ENCODE peak calls at places on chromosomes 4 and X, in six cellular contexts. One of them, this sample, is unnamed.

GRCh38 chrX:103640401-103641155 is 11.8 kb downstream of the TCEAL1 start:
- DNase-seq in neuronal stem cell: no peak
- DNase-seq in ecto neural progenitor cell: no peak
- DNase-seq in NCI-H2227 treated with DMSO at 0.1 percent for 48 hours: no peak
- DNase-seq in retina: no peak
- DNase-seq in breast epithelium: no peak
- DNase-seq in this sample: no peak

GRCh38 chr4:37685211-37685725 is 908 bp downstream of the RELL1 start:
- DNase-seq in neuronal stem cell: no peak
- DNase-seq in ecto neural progenitor cell: no peak
- DNase-seq in NCI-H2227 treated with DMSO at 0.1 percent for 48 hours: no peak
- DNase-seq in retina: no peak
- DNase-seq in breast epithelium: no peak
- DNase-seq in this sample: no peak

GRCh38 chrX:106936246-106936645 is 16.0 kb downstream of the CLDN2 start:
- DNase-seq in neuronal stem cell: no peak
- DNase-seq in ecto neural progenitor cell: no peak
- DNase-seq in NCI-H2227 treated with DMSO at 0.1 percent for 48 hours: no peak
- DNase-seq in retina: no peak
- DNase-seq in breast epithelium: no peak
- DNase-seq in this sample: no peak

GRCh38 chr4:7239101-7239820 is 46.9 kb downstream of the SORCS2 start:
- DNase-seq in neuronal stem cell: no peak
- DNase-seq in ecto neural progenitor cell: no peak
- DNase-seq in NCI-H2227 treated with DMSO at 0.1 percent for 48 hours: no peak
- DNase-seq in retina: no peak
- DNase-seq in breast epithelium: no peak
- DNase-seq in this sample: no peak

GRCh38 chr4:24991015-24991414 is 39.7 kb downstream of the LGI2 start:
- DNase-seq in neuronal stem cell: no peak
- DNase-seq in ecto neural progenitor cell: no peak
- DNase-seq in NCI-H2227 treated with DMSO at 0.1 percent for 48 hours: no peak
- DNase-seq in retina: no peak
- DNase-seq in breast epithelium: no peak
- DNase-seq in this sample: no peak

GRCh38 chr4:136583567-136583966 is 948.7 kb downstream of the PCDH18 start:
- DNase-seq in neuronal stem cell: no peak
- DNase-seq in ecto neural progenitor cell: no peak
- DNase-seq in NCI-H2227 treated with DMSO at 0.1 percent for 48 hours: no peak
- DNase-seq in retina: no peak
- DNase-seq in breast epithelium: no peak
- DNase-seq in this sample: no peak

GRCh38 chr4:25976780-25977179 is 62.8 kb downstream of the SMIM20 start:
- DNase-seq in neuronal stem cell: no peak
- DNase-seq in ecto neural progenitor cell: no peak
- DNase-seq in NCI-H2227 treated with DMSO at 0.1 percent for 48 hours: no peak
- DNase-seq in retina: no peak
- DNase-seq in breast epithelium: no peak
- DNase-seq in this sample: no peak

GRCh38 chrX:132022115-132022862 is 813 bp upstream of the STK26 start:
- DNase-seq in neuronal stem cell: no peak
- DNase-seq in ecto neural progenitor cell: no peak
- DNase-seq in NCI-H2227 treated with DMSO at 0.1 percent for 48 hours: no peak
- DNase-seq in retina: no peak
- DNase-seq in breast epithelium: no peak
- DNase-seq in this sample: no peak

GRCh38 chr4:104795264-104795934 is 300.7 kb upstream of the CXXC4 start:
- DNase-seq in neuronal stem cell: no peak
- DNase-seq in ecto neural progenitor cell: no peak
- DNase-seq in NCI-H2227 treated with DMSO at 0.1 percent for 48 hours: no peak
- DNase-seq in retina: no peak
- DNase-seq in breast epithelium: no peak
- DNase-seq in this sample: no peak

GRCh38 chr4:126939401-126939800 is 693.4 kb upstream of the INTU start:
- DNase-seq in neuronal stem cell: no peak
- DNase-seq in ecto neural progenitor cell: no peak
- DNase-seq in NCI-H2227 treated with DMSO at 0.1 percent for 48 hours: no peak
- DNase-seq in retina: no peak
- DNase-seq in breast epithelium: no peak
- DNase-seq in this sample: no peak

GRCh38 chr4:93169966-93170365 is 658.6 kb upstream of the ATOH1 start:
- DNase-seq in neuronal stem cell: no peak
- DNase-seq in ecto neural progenitor cell: no peak
- DNase-seq in NCI-H2227 treated with DMSO at 0.1 percent for 48 hours: no peak
- DNase-seq in retina: no peak
- DNase-seq in breast epithelium: no peak
- DNase-seq in this sample: no peak

GRCh38 chrX:136694491-136695087 is 46.6 kb downstream of the CD40LG start:
- DNase-seq in neuronal stem cell: peak
- DNase-seq in ecto neural progenitor cell: no peak
- DNase-seq in NCI-H2227 treated with DMSO at 0.1 percent for 48 hours: peak
- DNase-seq in retina: peak
- DNase-seq in breast epithelium: no peak
- DNase-seq in this sample: no peak

GRCh38 chr4:53541577-53542206 is 49.6 kb downstream of the LNX1 start:
- DNase-seq in neuronal stem cell: no peak
- DNase-seq in ecto neural progenitor cell: no peak
- DNase-seq in NCI-H2227 treated with DMSO at 0.1 percent for 48 hours: no peak
- DNase-seq in retina: no peak
- DNase-seq in breast epithelium: no peak
- DNase-seq in this sample: no peak

GRCh38 chr4:30943356-30943755 is 223.2 kb downstream of the PCDH7 start:
- DNase-seq in neuronal stem cell: no peak
- DNase-seq in ecto neural progenitor cell: no peak
- DNase-seq in NCI-H2227 treated with DMSO at 0.1 percent for 48 hours: no peak
- DNase-seq in retina: no peak
- DNase-seq in breast epithelium: no peak
- DNase-seq in this sample: no peak

GRCh38 chrX:78517124-78517523 is 142.0 kb downstream of the RTL3 start:
- DNase-seq in neuronal stem cell: no peak
- DNase-seq in ecto neural progenitor cell: no peak
- DNase-seq in NCI-H2227 treated with DMSO at 0.1 percent for 48 hours: no peak
- DNase-seq in retina: no peak
- DNase-seq in breast epithelium: no peak
- DNase-seq in this sample: no peak

GRCh38 chrX:47179221-47179927 is 14.3 kb upstream of the UBA1 start:
- DNase-seq in neuronal stem cell: no peak
- DNase-seq in ecto neural progenitor cell: no peak
- DNase-seq in NCI-H2227 treated with DMSO at 0.1 percent for 48 hours: no peak
- DNase-seq in retina: no peak
- DNase-seq in breast epithelium: peak
- DNase-seq in this sample: no peak

GRCh38 chr4:158208931-158209640 is 1.2 kb upstream of the TMEM144 start:
- DNase-seq in neuronal stem cell: no peak
- DNase-seq in ecto neural progenitor cell: no peak
- DNase-seq in NCI-H2227 treated with DMSO at 0.1 percent for 48 hours: no peak
- DNase-seq in retina: no peak
- DNase-seq in breast epithelium: no peak
- DNase-seq in this sample: no peak

GRCh38 chrX:25206761-25207160 is 191.0 kb upstream of the ARX start:
- DNase-seq in neuronal stem cell: no peak
- DNase-seq in ecto neural progenitor cell: no peak
- DNase-seq in NCI-H2227 treated with DMSO at 0.1 percent for 48 hours: peak
- DNase-seq in retina: no peak
- DNase-seq in breast epithelium: no peak
- DNase-seq in this sample: no peak

GRCh38 chr4:30103455-30103854 is 616.7 kb upstream of the PCDH7 start:
- DNase-seq in neuronal stem cell: no peak
- DNase-seq in ecto neural progenitor cell: no peak
- DNase-seq in NCI-H2227 treated with DMSO at 0.1 percent for 48 hours: no peak
- DNase-seq in retina: no peak
- DNase-seq in breast epithelium: no peak
- DNase-seq in this sample: no peak

GRCh38 chr4:4555916-4556315 is 14.1 kb upstream of the STX18 start:
- DNase-seq in neuronal stem cell: no peak
- DNase-seq in ecto neural progenitor cell: no peak
- DNase-seq in NCI-H2227 treated with DMSO at 0.1 percent for 48 hours: no peak
- DNase-seq in retina: no peak
- DNase-seq in breast epithelium: no peak
- DNase-seq in this sample: no peak

GRCh38 chr4:84792366-84793301 is 173.9 kb downstream of the WDFY3 start:
- DNase-seq in neuronal stem cell: no peak
- DNase-seq in ecto neural progenitor cell: no peak
- DNase-seq in NCI-H2227 treated with DMSO at 0.1 percent for 48 hours: no peak
- DNase-seq in retina: no peak
- DNase-seq in breast epithelium: no peak
- DNase-seq in this sample: no peak

GRCh38 chr4:176011523-176011922 is 54.1 kb upstream of the WDR17 start:
- DNase-seq in neuronal stem cell: no peak
- DNase-seq in ecto neural progenitor cell: no peak
- DNase-seq in NCI-H2227 treated with DMSO at 0.1 percent for 48 hours: no peak
- DNase-seq in retina: no peak
- DNase-seq in breast epithelium: no peak
- DNase-seq in this sample: no peak

GRCh38 chr4:3715251-3716033 is 50.7 kb upstream of the ADRA2C start:
- DNase-seq in neuronal stem cell: no peak
- DNase-seq in ecto neural progenitor cell: no peak
- DNase-seq in NCI-H2227 treated with DMSO at 0.1 percent for 48 hours: no peak
- DNase-seq in retina: no peak
- DNase-seq in breast epithelium: no peak
- DNase-seq in this sample: no peak

GRCh38 chr4:182827981-182828677 is 89.1 kb downstream of the DCTD start:
- DNase-seq in neuronal stem cell: no peak
- DNase-seq in ecto neural progenitor cell: no peak
- DNase-seq in NCI-H2227 treated with DMSO at 0.1 percent for 48 hours: no peak
- DNase-seq in retina: peak
- DNase-seq in breast epithelium: no peak
- DNase-seq in this sample: no peak

GRCh38 chrX:73525928-73526690 is 36.9 kb upstream of the CHIC1 start:
- DNase-seq in neuronal stem cell: no peak
- DNase-seq in ecto neural progenitor cell: peak
- DNase-seq in NCI-H2227 treated with DMSO at 0.1 percent for 48 hours: no peak
- DNase-seq in retina: peak
- DNase-seq in breast epithelium: no peak
- DNase-seq in this sample: no peak

GRCh38 chrX:7815166-7815565 is 27.8 kb upstream of the VCX start:
- DNase-seq in neuronal stem cell: no peak
- DNase-seq in ecto neural progenitor cell: no peak
- DNase-seq in NCI-H2227 treated with DMSO at 0.1 percent for 48 hours: no peak
- DNase-seq in retina: no peak
- DNase-seq in breast epithelium: no peak
- DNase-seq in this sample: no peak

GRCh38 chr4:93827272-93827947 is 1.1 kb upstream of the ATOH1 start:
- DNase-seq in neuronal stem cell: peak
- DNase-seq in ecto neural progenitor cell: peak
- DNase-seq in NCI-H2227 treated with DMSO at 0.1 percent for 48 hours: no peak
- DNase-seq in retina: peak
- DNase-seq in breast epithelium: no peak
- DNase-seq in this sample: no peak

GRCh38 chr4:34371676-34372075 is 1872.6 kb downstream of the ARAP2 start:
- DNase-seq in neuronal stem cell: no peak
- DNase-seq in ecto neural progenitor cell: no peak
- DNase-seq in NCI-H2227 treated with DMSO at 0.1 percent for 48 hours: no peak
- DNase-seq in retina: no peak
- DNase-seq in breast epithelium: no peak
- DNase-seq in this sample: no peak

GRCh38 chr4:174037049-174037448 is 246.4 kb downstream of the FBXO8 start:
- DNase-seq in neuronal stem cell: no peak
- DNase-seq in ecto neural progenitor cell: no peak
- DNase-seq in NCI-H2227 treated with DMSO at 0.1 percent for 48 hours: no peak
- DNase-seq in retina: no peak
- DNase-seq in breast epithelium: no peak
- DNase-seq in this sample: no peak

GRCh38 chrX:152641996-152642395 is 4.3 kb downstream of the GABRQ start:
- DNase-seq in neuronal stem cell: peak
- DNase-seq in ecto neural progenitor cell: no peak
- DNase-seq in NCI-H2227 treated with DMSO at 0.1 percent for 48 hours: no peak
- DNase-seq in retina: peak
- DNase-seq in breast epithelium: no peak
- DNase-seq in this sample: no peak

This sample was measured in tibial nerve.